ENCODE peak calls at places on chromosomes 3 and 15, in six cellular contexts. K is neuronal stem cell, T is AG10803, L is esophagus squamous epithelium, I is ELF-1, E is epithelial cell of proximal tubule. C is an unnamed sample.

GRCh38 chr3:10678796-10679376 is 137.1 kb upstream of the SLC6A11 start:
- DNase-seq in I (no peak), T (no peak), E (no peak), L (no peak), K (no peak), C (no peak)

GRCh38 chr3:29215948-29216347 is 64.9 kb upstream of the RBMS3 start:
- DNase-seq in E (no peak), K (no peak), T (peak; percentile 49), I (no peak), L (no peak), C (no peak)

GRCh38 chr3:49666592-49666991 is 7.6 kb upstream of the APEH start:
- DNase-seq in I (no peak), K (no peak), E (no peak), T (peak; percentile 36), L (no peak), C (no peak)

GRCh38 chr3:31219131-31219843 is 313.4 kb upstream of the STT3B start:
- DNase-seq in I (no peak), K (no peak), T (peak; percentile 91), L (no peak), E (no peak), C (no peak)

GRCh38 chr3:70982700-70983140 is 600.8 kb downstream of the FOXP1 start:
- DNase-seq in T (peak; percentile 78), L (no peak), E (peak; percentile 58), I (peak; percentile 79), K (no peak), C (no peak)

GRCh38 chr3:138363322-138363721 is 14.9 kb downstream of the MRAS start:
- DNase-seq in T (no peak), K (no peak), E (no peak), L (no peak), I (no peak), C (no peak)

GRCh38 chr3:58177747-58178527 is 32.8 kb downstream of the DNASE1L3 start:
- DNase-seq in L (no peak), I (peak; percentile 91), E (no peak), T (peak; percentile 72), K (peak; percentile 86), C (no peak)

GRCh38 chr3:49333091-49333490 is 6.8 kb downstream of the USP4 start:
- DNase-seq in E (no peak), T (peak; percentile 51), K (no peak), L (no peak), I (no peak), C (no peak)

GRCh38 chr3:109115451-109115850 is 2.5 kb downstream of the MORC1 start:
- DNase-seq in L (no peak), I (no peak), T (no peak), K (no peak), E (no peak), C (no peak)

GRCh38 chr15:99117563-99118257 is 12.8 kb downstream of the SYNM start:
- DNase-seq in I (no peak), K (no peak), L (no peak), E (no peak), T (no peak), C (no peak)

GRCh38 chr3:12471228-12471627 is 13.1 kb upstream of the TSEN2 start:
- DNase-seq in T (no peak), L (no peak), E (no peak), K (no peak), I (peak; percentile 52), C (no peak)

GRCh38 chr3:140349938-140350337 is 327.9 kb upstream of the TRIM42 start:
- DNase-seq in E (no peak), I (no peak), L (no peak), K (no peak), T (no peak), C (no peak)

GRCh38 chr3:19074257-19074938 is 73.9 kb upstream of the KCNH8 start:
- DNase-seq in E (no peak), K (no peak), L (no peak), I (peak; percentile 84), T (no peak), C (no peak)

GRCh38 chr3:20215636-20216035 is 29.6 kb upstream of the SGO1 start:
- DNase-seq in E (no peak), L (no peak), K (no peak), T (no peak), I (no peak), C (no peak)

GRCh38 chr3:142209655-142210054 is 15.7 kb downstream of the GK5 start:
- DNase-seq in T (peak; percentile 83), E (peak; percentile 53), L (no peak), I (no peak), K (no peak), C (no peak)

GRCh38 chr3:109234300-109234699 is 82.0 kb downstream of the DPPA2 start:
- DNase-seq in I (peak; percentile 75), T (no peak), E (no peak), L (no peak), K (peak; percentile 8), C (no peak)

GRCh38 chr15:87576486-87577176 is 679.9 kb downstream of the NTRK3 start:
- DNase-seq in E (no peak), L (no peak), I (no peak), K (no peak), T (no peak), C (no peak)

GRCh38 chr15:68256675-68257450 is 20.7 kb upstream of the FEM1B start:
- DNase-seq in T (peak; percentile 96), L (no peak), E (no peak), K (peak; percentile 77), I (peak; percentile 98), C (no peak)

GRCh38 chr15:80593486-80594055 is 101.5 kb upstream of the ABHD17C start:
- DNase-seq in T (no peak), E (no peak), I (no peak), L (no peak), K (no peak), C (no peak)

GRCh38 chr3:129992781-129993180 is 18.3 kb downstream of the TRH start:
- DNase-seq in T (no peak), L (no peak), K (peak; percentile 47), I (peak; percentile 58), E (no peak), C (no peak)

GRCh38 chr3:30721314-30721634 is 114.9 kb downstream of the TGFBR2 start:
- DNase-seq in I (no peak), L (no peak), E (no peak), T (no peak), K (no peak), C (no peak)

GRCh38 chr3:51934139-51934850 is 7.4 kb downstream of the RRP9 start:
- DNase-seq in E (no peak), I (no peak), K (no peak), T (no peak), L (no peak), C (no peak)

GRCh38 chr3:36993326-36994283 is at the start of gene MLH1:
- DNase-seq in T (peak; percentile 100), I (peak; percentile 100), K (peak; percentile 100), E (peak; percentile 100), L (no peak), C (no peak)

GRCh38 chr15:95733931-95734330 is 596.6 kb upstream of the NR2F2 start:
- DNase-seq in L (no peak), T (no peak), K (no peak), I (no peak), E (no peak), C (no peak)

GRCh38 chr3:147886889-147887288 is 477.7 kb downstream of the ZIC1 start:
- DNase-seq in T (no peak), L (no peak), E (no peak), K (no peak), I (peak; percentile 53), C (no peak)

GRCh38 chr3:75224419-75224818 is 439.7 kb upstream of the FRG2C start:
- DNase-seq in I (no peak), K (no peak), T (no peak), L (no peak), E (no peak), C (no peak)